ENCODE peak calls at places on chromosomes 12 and 14, in eight cellular contexts. Q is GM23338; F is neural progenitor cell; R is upper lobe of right lung; A is pancreas; X is sigmoid colon; G is ovary; M is CD8-positive, alpha-beta T cell. V is an unnamed sample.

GRCh38 chr12:122022393-122023338 is 982 bp downstream of the BCL7A start:
- DNase-seq in Q (peak; percentile 22), F (peak; percentile 79), M (no peak), X (no peak), G (peak; percentile 50), A (peak; percentile 40), R (peak; percentile 73), V (no peak)

GRCh38 chr12:79634957-79635471 is 55.8 kb downstream of the PAWR start:
- DNase-seq in Q (peak; percentile 68), G (no peak), M (no peak), A (no peak), X (no peak), R (no peak), F (peak; percentile 67), V (no peak)

GRCh38 chr14:64040044-64040443 is 187.2 kb downstream of the SYNE2 start:
- DNase-seq in R (no peak), F (no peak), Q (peak; percentile 12), A (no peak), X (no peak), M (no peak), G (no peak), V (no peak)

GRCh38 chr12:118371354-118372282 is 1.1 kb downstream of the TAOK3 start:
- DNase-seq in X (peak; percentile 68), M (no peak), F (peak; percentile 53), R (peak; percentile 70), Q (peak; percentile 59), G (peak; percentile 43), A (peak; percentile 26), V (no peak)

GRCh38 chr14:68568907-68569545 is 223.8 kb downstream of the ZFP36L1 start:
- DNase-seq in Q (no peak), G (no peak), M (no peak), F (peak; percentile 86), A (no peak), R (no peak), X (peak; percentile 38), V (no peak)

GRCh38 chr12:42574879-42575278 is 14.7 kb downstream of the PRICKLE1 start:
- DNase-seq in X (no peak), F (no peak), G (no peak), Q (no peak), A (no peak), M (no peak), R (no peak), V (no peak)

GRCh38 chr12:45745861-45746277 is 16.4 kb downstream of the ARID2 start:
- DNase-seq in R (no peak), A (no peak), Q (peak; percentile 26), F (no peak), M (no peak), G (no peak), X (no peak), V (no peak)

GRCh38 chr12:67681145-67681778 is 32.7 kb downstream of the DYRK2 start:
- DNase-seq in Q (no peak), G (no peak), X (no peak), A (peak; percentile 20), R (no peak), M (no peak), F (no peak), V (no peak)

GRCh38 chr12:62933871-62934798 is 815 bp downstream of the PPM1H start:
- DNase-seq in X (no peak), Q (peak; percentile 68), R (peak; percentile 77), A (peak; percentile 36), M (no peak), F (peak; percentile 65), G (peak; percentile 35), V (peak; percentile 74)

GRCh38 chr12:51028126-51028810 is 2.1 kb upstream of the SLC11A2 start:
- DNase-seq in R (no peak), M (no peak), Q (peak; percentile 89), X (no peak), F (peak; percentile 69), G (no peak), A (no peak), V (no peak)

GRCh38 chr12:21690704-21691368 is 33.2 kb upstream of the LDHB start:
- DNase-seq in M (no peak), Q (no peak), R (no peak), G (no peak), X (no peak), F (no peak), A (no peak), V (no peak)

DNA sequence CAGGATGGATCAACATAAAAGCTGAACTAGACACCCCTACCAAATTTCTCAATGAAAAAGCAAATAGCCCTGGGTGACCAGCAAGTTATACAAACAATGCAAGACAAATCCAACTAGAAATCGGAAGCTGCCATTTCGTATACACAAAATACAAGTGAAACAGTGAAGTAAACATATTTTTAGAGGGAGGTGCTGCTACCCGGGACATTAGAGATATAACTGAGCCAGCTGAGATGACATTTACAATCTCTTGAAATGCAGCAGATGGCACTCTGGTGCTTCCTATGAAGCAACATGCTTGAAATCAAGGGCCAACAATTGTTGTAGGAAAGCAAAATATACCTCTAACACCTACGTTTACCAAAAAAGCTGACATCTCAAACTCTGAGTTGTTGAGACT is 25.5 kb downstream of the BDKRB1 start:
- DNase-seq in M (no peak), A (no peak), G (no peak), F (no peak), R (no peak), X (no peak), Q (no peak), V (no peak)
- TF ChIP-seq CTCF in M (no peak), A (no peak), G (no peak), F (no peak), R (no peak), X (no peak), Q (peak; percentile 25), V (no peak)

GRCh38 chr12:101966496-101966895 is 89.1 kb downstream of the DRAM1 start:
- DNase-seq in X (no peak), F (no peak), M (no peak), R (no peak), A (no peak), Q (no peak), G (no peak), V (no peak)

GRCh38 chr12:101962486-101962885 is 85.1 kb downstream of the DRAM1 start:
- DNase-seq in Q (no peak), A (no peak), M (no peak), F (no peak), G (no peak), X (no peak), R (no peak), V (no peak)

GRCh38 chr12:101968770-101969169 is 91.4 kb downstream of the DRAM1 start:
- DNase-seq in R (no peak), M (no peak), A (no peak), X (no peak), F (no peak), G (no peak), Q (no peak), V (no peak)

GRCh38 chr12:101963703-101964102 is 86.3 kb downstream of the DRAM1 start:
- DNase-seq in A (peak; percentile 31), Q (no peak), F (no peak), M (no peak), R (no peak), G (no peak), X (no peak), V (no peak)

DNA sequence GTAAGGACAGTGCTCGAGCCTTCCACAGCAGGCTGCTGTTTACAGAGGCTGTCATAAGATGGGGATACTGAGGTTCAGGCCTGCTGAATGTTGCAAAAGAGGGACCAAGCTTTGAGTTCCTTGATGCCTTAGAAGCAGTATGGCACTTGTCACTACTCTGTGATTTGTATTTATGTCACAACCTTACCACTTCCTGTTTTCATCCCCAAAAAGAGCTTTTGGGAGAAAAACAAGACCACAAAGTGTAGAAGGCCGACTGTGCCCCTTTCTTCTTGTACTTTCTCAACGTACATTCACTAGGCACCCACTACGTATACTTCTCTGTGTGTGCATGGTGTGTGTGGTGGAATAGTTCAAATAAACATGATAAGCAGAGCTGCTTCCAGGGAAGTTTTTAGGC is 90.1 kb downstream of the DRAM1 start:
- DNase-seq in R (no peak), X (no peak), Q (no peak), F (no peak), M (no peak), A (no peak), G (no peak), V (no peak)
- H3K4me3 ChIP-seq in R (no peak overlapping the region), X (no peak overlapping the region), Q (no peak overlapping the region), F (no peak overlapping the region), M (no peak overlapping the region), A (no peak overlapping the region), G (no peak overlapping the region), V (no peak overlapping the region)

DNA sequence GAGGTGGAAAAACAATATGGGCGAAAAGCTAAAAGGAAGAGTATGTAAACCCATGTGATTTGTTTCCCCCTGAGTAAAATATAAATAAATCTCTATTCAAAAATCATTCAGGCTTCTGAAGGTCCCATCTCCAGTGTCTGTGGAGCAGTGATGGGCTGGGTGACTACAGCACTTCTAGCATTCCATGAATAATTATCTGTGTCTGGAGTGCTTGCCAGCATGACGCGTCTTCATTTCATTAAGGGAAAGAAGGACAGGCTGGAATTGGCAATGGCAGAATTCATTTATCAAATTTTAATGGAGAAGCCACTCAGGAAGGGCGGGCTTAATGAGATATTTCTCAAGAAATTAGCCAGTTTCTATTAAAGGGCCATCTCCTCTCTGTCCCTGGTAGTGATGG is 916.3 kb upstream of the SEL1L start:
- DNase-seq in F (no peak), R (no peak), A (no peak), M (no peak), X (no peak), G (no peak), Q (no peak), V (no peak)
- H3K27ac ChIP-seq in F (no peak overlapping the region), R (no peak overlapping the region), A (no peak overlapping the region), M (no peak overlapping the region), X (no peak overlapping the region), G (no peak overlapping the region), Q (no peak overlapping the region), V (no peak overlapping the region)

GRCh38 chr14:22379727-22380126 is 209.3 kb downstream of the DAD1 start:
- DNase-seq in G (no peak), F (no peak), R (no peak), M (no peak), A (no peak), Q (no peak), X (no peak), V (no peak)

GRCh38 chr14:22378181-22378580 is 210.8 kb downstream of the DAD1 start:
- DNase-seq in X (no peak), M (no peak), F (no peak), A (no peak), Q (no peak), G (no peak), R (no peak), V (no peak)

GRCh38 chr14:22380511-22381455 is 208.2 kb downstream of the DAD1 start:
- DNase-seq in X (no peak), A (no peak), Q (no peak), F (no peak), M (no peak), R (no peak), G (no peak), V (no peak)

GRCh38 chr14:22370084-22370847 is 218.8 kb downstream of the DAD1 start:
- DNase-seq in X (no peak), F (no peak), Q (no peak), G (no peak), M (no peak), A (peak; percentile 64), R (peak; percentile 69), V (no peak)

DNA sequence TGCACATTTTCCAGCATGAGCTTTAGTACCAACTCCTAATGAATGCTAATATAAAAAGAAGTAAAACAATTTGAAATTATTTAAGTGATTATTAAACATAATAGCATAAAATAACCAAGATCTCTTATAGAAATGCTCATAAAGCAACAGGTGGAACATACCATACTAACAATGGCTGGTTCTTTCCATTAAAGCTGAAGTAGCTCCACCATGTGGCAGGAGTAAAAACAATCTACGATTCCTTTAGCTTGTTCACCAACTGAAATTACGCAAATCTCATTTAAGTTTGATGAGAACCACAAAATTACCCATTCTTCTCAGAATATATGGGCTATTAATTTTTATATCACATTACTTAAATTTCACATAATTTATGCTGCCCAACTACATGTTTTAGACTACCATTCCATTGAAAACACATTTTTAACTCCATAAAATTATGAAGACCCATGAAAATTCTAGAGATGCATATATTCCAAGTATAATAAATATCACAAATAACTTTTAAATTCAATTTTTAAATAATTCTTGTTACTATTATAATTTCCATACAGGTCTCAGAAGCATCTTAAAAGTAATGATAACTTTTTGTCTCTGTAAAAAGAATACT is 213.6 kb downstream of the DAD1 start:
- DNase-seq in X (no peak), R (no peak), G (no peak), A (peak; percentile 25), Q (peak; percentile 77), M (no peak), F (peak; percentile 67), V (no peak)
- TF ChIP-seq CTCF in X (peak; percentile 53), R (peak; percentile 60), G (peak; percentile 17), A (peak; percentile 35), Q (peak; percentile 72), M (no peak), F (peak; percentile 77), V (peak; percentile 19)

V was measured in coronary artery.